ENCODE peak calls at places on chromosomes 16 and 17, in nine cellular contexts. T is adrenal gland, O is transverse colon, L is esophagus muscularis mucosa, V is tibial nerve, C is A549, P is PC-3, R is PC-9, H is HCT116. N is an unnamed sample. For H3K4me1, the result is how much of the 10 kb centered on the place peaks cover.

GRCh38 chr17:41627316-41628072 is 3.1 kb upstream of the KRT17 start:
- DNase-seq in T (no peak), O (no peak), L (no peak), V (no peak), C (no peak), P (no peak), R (no peak), H (no peak), N (no peak)

GRCh38 chr16:56671706-56672105 is 2.1 kb downstream of the MT1H start:
- DNase-seq in T (no peak), O (no peak), L (no peak), V (no peak), C (no peak), P (peak), R (no peak), H (no peak), N (no peak)

GRCh38 chr16:28616636-28617035 is 6.8 kb upstream of the SULT1A1 start:
- DNase-seq in T (no peak), O (no peak), L (no peak), V (no peak), C (no peak), P (no peak), R (peak), H (no peak), N (no peak)

GRCh38 chr16:14955546-14956231 is 18.4 kb downstream of the NPIPA1 start:
- DNase-seq in T (peak), O (no peak), L (no peak), V (no peak), C (no peak), P (no peak), R (no peak), H (no peak), N (no peak)

GRCh38 chr16:29790949-29791844 is 646 bp downstream of the KIF22 start:
- DNase-seq in T (no peak), O (peak), L (no peak), V (no peak), C (peak), P (no peak), R (no peak), H (no peak), N (no peak)

GRCh38 chr17:31494259-31495048 is 103.0 kb downstream of the RAB11FIP4 start:
- DNase-seq in T (no peak), O (peak), L (no peak), V (no peak), C (no peak), P (no peak), R (peak), H (no peak), N (peak)

GRCh38 chr16:12120982-12121652 is 144.6 kb downstream of the SNX29 start:
- DNase-seq in T (no peak), O (no peak), L (no peak), V (no peak), C (no peak), P (no peak), R (no peak), H (no peak), N (no peak)

GRCh38 chr16:30352488-30353401 is 2.4 kb downstream of the CD2BP2 start:
- DNase-seq in T (no peak), O (peak), L (no peak), V (no peak), C (no peak), P (no peak), R (no peak), H (no peak), N (no peak)

GRCh38 chr17:40996829-40997228 is 2.9 kb upstream of the KRTAP3-3 start:
- DNase-seq in T (no peak), O (no peak), L (no peak), V (no peak), C (no peak), P (no peak), R (no peak), H (no peak), N (no peak)

GRCh38 chr16:66901626-66902025 is 17.1 kb downstream of the CDH16 start:
- DNase-seq in T (no peak), O (no peak), L (no peak), V (no peak), C (no peak), P (no peak), R (no peak), H (no peak), N (no peak)

GRCh38 chr17:38454528-38454927 is 26.3 kb downstream of the ARHGAP23 start:
- DNase-seq in T (peak), O (peak), L (no peak), V (peak), C (peak), P (peak), R (peak), H (peak), N (no peak)

GRCh38 chr17:54085934-54086333 is 263.2 kb downstream of the KIF2B start:
- DNase-seq in T (no peak), O (no peak), L (no peak), V (no peak), C (no peak), P (no peak), R (no peak), H (no peak), N (no peak)

GRCh38 chr16:566475-567361 is at the start of gene NHLRC4:
- DNase-seq in T (peak), O (peak), L (peak), V (peak), C (no peak), P (no peak), R (no peak), H (no peak), N (peak)

GRCh38 chr17:21242026-21242700 is 11.0 kb downstream of the NATD1 start:
- DNase-seq in T (no peak), O (no peak), L (no peak), V (no peak), C (no peak), P (peak), R (no peak), H (no peak), N (no peak)

GRCh38 chr16:53949716-53950410 is 245.9 kb downstream of the FTO start:
- DNase-seq in T (no peak), O (no peak), L (no peak), V (no peak), C (no peak), P (no peak), R (no peak), H (no peak), N (no peak)
- TF ChIP-seq CTCF in T (no peak), O (no peak), L (no peak), V (no peak), C (no peak), P (no peak), R (no peak), H (no peak), N (no peak)

DNA sequence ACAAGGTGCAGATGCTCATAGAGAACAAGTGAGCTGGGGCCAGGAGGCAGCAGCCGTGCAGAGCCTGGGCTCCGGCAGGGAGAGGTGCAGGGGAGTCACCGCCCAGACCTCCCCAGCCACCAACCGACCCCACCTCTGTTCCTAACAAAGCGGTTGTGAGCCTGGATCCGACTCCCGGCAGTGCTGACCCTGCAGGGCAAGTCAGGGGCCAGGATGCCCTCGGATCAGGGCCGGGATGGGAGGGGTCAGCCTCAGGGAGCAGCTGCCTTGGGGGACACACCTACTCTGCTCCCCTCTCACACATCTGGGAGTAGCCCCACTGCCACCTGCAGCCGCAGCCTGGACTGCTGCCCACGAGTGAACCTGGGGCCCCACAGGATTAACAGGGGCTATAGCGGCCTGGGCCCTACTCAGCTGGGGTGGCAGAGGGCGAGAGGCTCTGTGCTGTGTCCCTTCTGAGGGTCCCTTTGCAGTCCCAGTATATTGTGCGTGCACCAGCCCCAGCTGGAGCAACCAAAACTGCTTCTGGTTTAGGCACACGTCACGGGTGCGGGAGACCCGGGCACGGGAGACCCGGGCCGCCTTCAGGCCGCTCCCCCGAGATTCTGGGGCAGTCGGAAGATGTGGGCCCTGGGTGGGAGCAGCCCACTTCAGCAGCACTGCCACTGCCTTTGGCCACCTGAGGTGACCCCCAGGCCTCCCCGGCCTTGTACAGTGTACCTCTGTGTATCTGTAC is 21.2 kb downstream of the MNT start:
- DNase-seq in T (no peak), O (no peak), L (no peak), V (no peak), C (no peak), P (no peak), R (no peak), H (no peak), N (no peak)
- H3K4me1 ChIP-seq in T (under half), O (under half), L (under half), V (under half), C (under half), P (under half), R (under half), H (under half), N (under half)

GRCh38 chr16:80948886-80949502 is 57.7 kb downstream of the CMC2 start:
- DNase-seq in T (peak), O (peak), L (peak), V (peak), C (no peak), P (peak), R (no peak), H (peak), N (no peak)
- TF ChIP-seq CTCF in T (peak), O (peak), L (peak), V (peak), C (no peak), P (peak), R (no peak), H (peak), N (no peak)

DNA sequence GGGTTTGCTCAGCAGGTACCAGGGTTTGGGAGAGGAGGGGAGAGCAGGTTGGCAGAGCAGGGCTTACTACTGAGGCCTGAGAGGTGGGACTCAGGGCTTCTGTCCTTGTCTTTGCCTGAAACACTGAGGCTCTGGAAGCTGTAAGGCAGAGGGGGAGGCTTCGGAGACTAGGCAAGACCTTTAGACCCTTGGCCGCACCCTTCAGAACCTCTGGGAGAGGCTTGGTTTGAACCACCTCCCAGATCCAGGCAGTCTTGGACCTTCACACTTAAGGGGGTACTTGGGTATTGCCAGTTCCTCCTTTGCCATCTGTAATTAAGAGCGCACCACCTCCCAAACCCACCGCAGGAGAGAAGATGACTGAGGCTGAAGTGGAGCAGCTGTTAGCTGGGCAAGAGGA is 12.9 kb downstream of the MYL4 start:
- DNase-seq in T (no peak), O (no peak), L (no peak), V (no peak), C (no peak), P (no peak), R (no peak), H (no peak), N (no peak)
- H3K4me1 ChIP-seq in T (under half), O (under half), L (under half), V (under half), C (under half), P (under half), R (under half), H (under half), N (under half)

N was measured in CD8-positive, alpha-beta T cell.